ENCODE peak calls at places on chromosomes 16 and 17, in five cellular contexts. I is mucosa of gallbladder, M is SK-MEL-5, E is T-helper 17 cell, S is DND-41. X is an unnamed sample.
A peak's percentile ranks its signal among the peaks of the same experiment; 100 is the strongest.

GRCh38 chr17:53193044-53193443 is 629.7 kb upstream of the KIF2B start:
- DNase-seq in I (no peak), M (no peak), E (no peak), S (no peak), X (no peak)

GRCh38 chr17:82077617-82078358 is 12.2 kb upstream of the DUS1L start:
- DNase-seq in I (no peak), M (peak; percentile 43), E (no peak), S (no peak), X (no peak)

GRCh38 chr17:19454074-19454473 is 43.0 kb downstream of the RNF112 start:
- DNase-seq in I (no peak), M (no peak), E (no peak), S (no peak), X (no peak)

GRCh38 chr17:21304091-21304490 is 19.6 kb downstream of the MAP2K3 start:
- DNase-seq in I (no peak), M (no peak), E (no peak), S (no peak), X (no peak)

GRCh38 chr17:29789186-29790170 is 140.6 kb downstream of the SSH2 start:
- DNase-seq in I (no peak), M (no peak), E (no peak), S (no peak), X (no peak)

GRCh38 chr17:35731239-35731931 is at the start of gene RASL10B:
- DNase-seq in I (peak; percentile 37), M (peak; percentile 35), E (no peak), S (peak; percentile 69), X (no peak)

GRCh38 chr17:39926588-39927100 is 757 bp downstream of the ORMDL3 start:
- DNase-seq in I (no peak), M (peak; percentile 26), E (peak; percentile 31), S (peak; percentile 85), X (no peak)

GRCh38 chr16:68961778-68962402 is 118.6 kb downstream of the TANGO6 start:
- DNase-seq in I (no peak), M (no peak), E (no peak), S (no peak), X (no peak)

GRCh38 chr17:61805399-61805798 is 57.9 kb downstream of the BRIP1 start:
- DNase-seq in I (no peak), M (no peak), E (no peak), S (no peak), X (no peak)

GRCh38 chr17:77875881-77876509 is 82.5 kb upstream of the TNRC6C start:
- DNase-seq in I (no peak), M (no peak), E (no peak), S (no peak), X (no peak)